ENCODE peak calls at places on chromosomes 7 and 10, in eight cellular contexts. R is CD8-positive, alpha-beta T cell; E is fibroblast of pulmonary artery; M is GM13976; W is B cell; Q is lung; X is endodermal cell; U is natural killer cell. F is an unnamed sample.

GRCh38 chr10:85961479-85962067 is 405.0 kb downstream of the GRID1 start:
- DNase-seq in R (no peak), E (no peak), M (no peak), W (no peak), Q (no peak), X (no peak), U (no peak), F (no peak)

GRCh38 chr10:61452229-61452651 is 941 bp downstream of the TMEM26 start:
- DNase-seq in R (no peak), E (no peak), M (no peak), W (no peak), Q (no peak), X (peak; percentile 83), U (no peak), F (peak; percentile 49)

GRCh38 chr7:697259-697615 is 29.3 kb upstream of the DNAAF5 start:
- DNase-seq in R (no peak), E (no peak), M (no peak), W (no peak), Q (no peak), X (peak; percentile 18), U (no peak), F (no peak)

GRCh38 chr7:129394101-129394500 is 40.1 kb upstream of the STRIP2 start:
- DNase-seq in R (no peak), E (no peak), M (no peak), W (no peak), Q (no peak), X (no peak), U (no peak), F (no peak)

GRCh38 chr7:77537595-77538185 is 595 bp downstream of the PTPN12 start:
- DNase-seq in R (peak; percentile 36), E (no peak), M (peak; percentile 74), W (peak; percentile 53), Q (peak; percentile 39), X (no peak), U (peak; percentile 57), F (peak; percentile 60)

GRCh38 chr7:518630-519428 is 817 bp downstream of the PDGFA start:
- DNase-seq in R (no peak), E (peak; percentile 78), M (peak; percentile 73), W (no peak), Q (peak; percentile 82), X (peak; percentile 88), U (no peak), F (peak; percentile 79)

GRCh38 chr7:109529712-109530111 is 960.0 kb downstream of the DNAJB9 start:
- DNase-seq in R (peak; percentile 9), E (no peak), M (no peak), W (no peak), Q (no peak), X (peak; percentile 52), U (no peak), F (no peak)

GRCh38 chr7:150411606-150412005 is 32.5 kb downstream of the ZNF775 start:
- DNase-seq in R (no peak), E (no peak), M (no peak), W (no peak), Q (no peak), X (peak; percentile 43), U (no peak), F (no peak)

GRCh38 chr10:99765672-99766071 is 16.8 kb upstream of the ABCC2 start:
- DNase-seq in R (no peak), E (no peak), M (peak; percentile 63), W (no peak), Q (no peak), X (no peak), U (no peak), F (no peak)

GRCh38 chr7:101943889-101944605 is 126.6 kb downstream of the CUX1 start:
- DNase-seq in R (no peak), E (no peak), M (no peak), W (no peak), Q (no peak), X (no peak), U (no peak), F (no peak)

GRCh38 chr10:19847321-19847720 is 31.1 kb downstream of the PLXDC2 start:
- DNase-seq in R (no peak), E (peak; percentile 39), M (no peak), W (no peak), Q (no peak), X (no peak), U (no peak), F (no peak)

GRCh38 chr7:97973206-97973658 is 16.8 kb downstream of the OCM2 start:
- DNase-seq in R (no peak), E (no peak), M (no peak), W (no peak), Q (no peak), X (peak; percentile 94), U (no peak), F (peak; percentile 21)

GRCh38 chr10:19788075-19788686 is 28.1 kb upstream of the PLXDC2 start:
- DNase-seq in R (no peak), E (peak; percentile 80), M (no peak), W (no peak), Q (no peak), X (peak; percentile 75), U (no peak), F (peak; percentile 46)

GRCh38 chr7:2172311-2173183 is 60.2 kb downstream of the MAD1L1 start:
- DNase-seq in R (no peak), E (peak; percentile 93), M (no peak), W (no peak), Q (peak; percentile 82), X (no peak), U (no peak), F (no peak)

GRCh38 chr7:50805425-50806130 is 22.9 kb upstream of the GRB10 start:
- DNase-seq in R (no peak), E (no peak), M (no peak), W (no peak), Q (no peak), X (no peak), U (no peak), F (no peak)

GRCh38 chr10:29649561-29650551 is 15.1 kb upstream of the SVIL start:
- DNase-seq in R (no peak), E (peak; percentile 38), M (no peak), W (no peak), Q (no peak), X (no peak), U (no peak), F (no peak)

GRCh38 chr10:122213766-122214165 is 57.3 kb upstream of the BTBD16 start:
- DNase-seq in R (no peak), E (no peak), M (no peak), W (no peak), Q (no peak), X (peak; percentile 57), U (no peak), F (no peak)
- TF ChIP-seq CTCF in R (no peak), E (no peak), M (no peak), W (no peak), Q (no peak), X (peak; percentile 44), U (no peak), F (no peak)

GRCh38 chr7:30222519-30223213 is 61.7 kb upstream of the ZNRF2 start:
- DNase-seq in R (no peak), E (no peak), M (no peak), W (no peak), Q (no peak), X (no peak), U (no peak), F (no peak)

GRCh38 chr7:30231271-30231670 is 53.1 kb upstream of the ZNRF2 start:
- DNase-seq in R (no peak), E (no peak), M (no peak), W (no peak), Q (peak; percentile 9), X (no peak), U (no peak), F (no peak)

GRCh38 chr7:30224511-30225031 is 59.8 kb upstream of the ZNRF2 start:
- DNase-seq in R (no peak), E (peak; percentile 53), M (peak; percentile 31), W (no peak), Q (peak; percentile 44), X (no peak), U (no peak), F (no peak)

GRCh38 chr7:30225863-30226361 is 58.5 kb upstream of the ZNRF2 start:
- DNase-seq in R (no peak), E (peak; percentile 55), M (peak; percentile 50), W (peak; percentile 79), Q (peak; percentile 79), X (no peak), U (no peak), F (peak; percentile 22)

DNA sequence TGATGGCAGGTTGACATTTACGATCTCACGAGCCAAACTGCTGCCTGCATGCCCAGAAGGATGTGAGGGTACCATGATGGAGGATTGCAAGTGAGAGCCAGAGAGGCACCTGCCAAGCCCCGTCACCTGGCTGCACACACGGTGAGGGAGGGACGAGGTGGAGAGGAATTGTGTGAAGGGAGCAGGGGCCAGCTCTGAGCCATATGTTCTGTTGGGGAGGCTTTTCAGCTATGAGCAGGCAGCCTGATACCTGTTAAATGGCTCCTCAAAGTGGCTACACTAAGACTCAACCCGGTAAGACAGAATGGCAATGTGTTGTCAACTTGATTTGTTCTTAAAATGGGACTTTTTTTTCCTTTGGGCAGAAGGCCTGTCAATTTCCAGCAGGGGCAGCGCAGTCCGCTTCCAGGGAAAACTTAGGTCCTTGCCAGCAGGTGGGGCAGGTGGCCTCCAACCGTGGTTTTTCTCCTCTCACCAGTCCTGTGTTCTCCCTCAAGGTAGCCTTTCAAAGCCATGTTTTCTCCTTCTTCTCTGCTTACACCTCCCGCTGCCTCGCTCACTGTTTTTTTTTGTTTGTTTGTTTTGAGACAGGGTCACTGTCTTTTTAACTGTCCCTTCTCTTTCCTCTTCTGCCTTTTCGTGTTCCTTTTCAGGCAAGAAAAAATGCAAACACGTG is 57.7 kb upstream of the ZNRF2 start:
- DNase-seq in R (peak; percentile 27), E (no peak), M (no peak), W (no peak), Q (peak; percentile 51), X (peak; percentile 90), U (no peak), F (peak; percentile 44)
- TF ChIP-seq CTCF in R (no peak), E (no peak), M (no peak), W (no peak), Q (peak; percentile 2), X (peak; percentile 90), U (no peak), F (no peak)

DNA sequence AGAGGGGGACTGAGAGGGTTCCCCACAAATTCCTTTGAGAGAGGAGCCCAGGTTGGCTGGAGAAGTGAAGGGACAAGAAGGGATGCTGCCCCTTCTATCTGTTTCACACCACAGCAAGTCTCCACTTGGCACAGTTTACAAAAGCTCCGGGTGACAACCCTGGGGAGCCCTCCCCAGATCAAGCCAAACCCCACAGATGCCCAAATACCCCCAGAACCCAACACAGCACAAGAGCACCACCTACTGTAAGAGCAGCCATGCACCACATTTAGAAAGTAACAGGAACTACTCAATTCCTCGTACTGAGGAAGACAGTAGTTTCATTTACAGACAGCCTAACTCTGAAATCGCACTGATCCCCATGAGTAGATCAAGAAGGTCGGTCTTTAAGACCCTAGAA is 67.8 kb upstream of the ATP6V0A4 start:
- DNase-seq in R (peak; percentile 63), E (peak; percentile 16), M (peak; percentile 65), W (no peak), Q (no peak), X (peak; percentile 49), U (no peak), F (no peak)
- TF ChIP-seq CTCF in R (peak; percentile 52), E (peak; percentile 39), M (peak; percentile 29), W (peak; percentile 15), Q (peak; percentile 4), X (peak; percentile 49), U (no peak), F (no peak)

GRCh38 chr10:58464956-58465355 is 47.7 kb upstream of the BICC1 start:
- DNase-seq in R (no peak), E (no peak), M (no peak), W (no peak), Q (no peak), X (peak; percentile 70), U (no peak), F (no peak)
- TF ChIP-seq CTCF in R (no peak), E (no peak), M (no peak), W (no peak), Q (no peak), X (peak; percentile 42), U (no peak), F (no peak)

F was measured in glutamatergic neuron.